ENCODE peak calls at places on chromosome X, in four cellular contexts. Q is SK-N-SH, M is K562, Z is H1. G is an unnamed sample.

GRCh38 chrX:155962906-155963305 is 34.6 kb upstream of the IL9R start:
- DNase-seq in M (no peak), Q (no peak), Z (no peak), G (no peak)

GRCh38 chrX:46876901-46877300 is 35.3 kb upstream of the JADE3 start:
- DNase-seq in Q (no peak), M (no peak), Z (no peak), G (no peak)

GRCh38 chrX:130975947-130976346 is 72.9 kb upstream of the ENOX2 start:
- DNase-seq in Z (peak; percentile 45), M (peak; percentile 37), Q (peak; percentile 39), G (peak; percentile 27)

GRCh38 chrX:154804564-154804956 is 725 bp downstream of the MPP1 start:
- DNase-seq in Q (peak; percentile 44), Z (no peak), M (no peak), G (no peak)

GRCh38 chrX:130728208-130728607 is 174.8 kb downstream of the ENOX2 start:
- DNase-seq in Q (no peak), M (no peak), Z (no peak), G (no peak)

GRCh38 chrX:113947548-113947947 is 636.3 kb upstream of the HTR2C start:
- DNase-seq in M (peak; percentile 11), Q (no peak), Z (no peak), G (no peak)

GRCh38 chrX:80335062-80335830 is 85.0 kb upstream of the TENT5D start:
- DNase-seq in Q (peak; percentile 35), M (peak; percentile 6), Z (peak; percentile 86), G (peak; percentile 84)

GRCh38 chrX:124594017-124594651 is 247.8 kb downstream of the SH2D1A start:
- DNase-seq in Z (no peak), M (no peak), Q (no peak), G (no peak)

GRCh38 chrX:119391279-119391678 is 7.9 kb upstream of the SLC25A43 start:
- DNase-seq in M (no peak), Q (peak; percentile 26), Z (no peak), G (no peak)

GRCh38 chrX:107542500-107542899 is 85.8 kb upstream of the PRPS1 start:
- DNase-seq in M (no peak), Z (no peak), Q (peak; percentile 19), G (peak; percentile 14)

GRCh38 chrX:69429339-69430014 is 74.6 kb upstream of the NALF2 start:
- DNase-seq in M (no peak), Q (no peak), Z (no peak), G (no peak)

GRCh38 chrX:97751016-97751415 is 867.3 kb downstream of the RPA4 start:
- DNase-seq in M (no peak), Q (no peak), Z (no peak), G (no peak)

GRCh38 chrX:77014655-77015377 is 432.4 kb upstream of the FGF16 start:
- DNase-seq in Q (peak; percentile 11), Z (peak; percentile 43), M (peak; percentile 7), G (peak; percentile 19)

GRCh38 chrX:46611658-46612362 is 38.2 kb downstream of the CHST7 start:
- DNase-seq in M (no peak), Q (no peak), Z (no peak), G (no peak)

GRCh38 chrX:40143001-40143400 is 45.2 kb upstream of the BCOR start:
- DNase-seq in Z (no peak), M (no peak), Q (no peak), G (peak; percentile 18)

GRCh38 chrX:102863735-102864134 is 73.3 kb upstream of the RAB40AL start:
- DNase-seq in Z (peak; percentile 86), Q (peak; percentile 65), M (peak; percentile 74), G (peak; percentile 82)
- TF ChIP-seq CTCF in Z (peak; percentile 69), Q (peak; percentile 98), M (peak; percentile 83), G (peak; percentile 67)

GRCh38 chrX:21194526-21194925 is 179.7 kb upstream of the CNKSR2 start:
- DNase-seq in Z (no peak), M (no peak), Q (no peak), G (no peak)
- TF ChIP-seq TEAD4 in Z (no peak), M (no peak), Q (no peak), G (no peak)

GRCh38 chrX:37906357-37906756 is 59.0 kb upstream of the DYNLT3 start:
- DNase-seq in M (no peak), Q (no peak), Z (no peak), G (no peak)

GRCh38 chrX:37910186-37910585 is 62.8 kb upstream of the DYNLT3 start:
- DNase-seq in Q (no peak), M (no peak), Z (no peak), G (no peak)

GRCh38 chrX:37904833-37905232 is 57.5 kb upstream of the DYNLT3 start:
- DNase-seq in M (no peak), Q (no peak), Z (no peak), G (no peak)

DNA sequence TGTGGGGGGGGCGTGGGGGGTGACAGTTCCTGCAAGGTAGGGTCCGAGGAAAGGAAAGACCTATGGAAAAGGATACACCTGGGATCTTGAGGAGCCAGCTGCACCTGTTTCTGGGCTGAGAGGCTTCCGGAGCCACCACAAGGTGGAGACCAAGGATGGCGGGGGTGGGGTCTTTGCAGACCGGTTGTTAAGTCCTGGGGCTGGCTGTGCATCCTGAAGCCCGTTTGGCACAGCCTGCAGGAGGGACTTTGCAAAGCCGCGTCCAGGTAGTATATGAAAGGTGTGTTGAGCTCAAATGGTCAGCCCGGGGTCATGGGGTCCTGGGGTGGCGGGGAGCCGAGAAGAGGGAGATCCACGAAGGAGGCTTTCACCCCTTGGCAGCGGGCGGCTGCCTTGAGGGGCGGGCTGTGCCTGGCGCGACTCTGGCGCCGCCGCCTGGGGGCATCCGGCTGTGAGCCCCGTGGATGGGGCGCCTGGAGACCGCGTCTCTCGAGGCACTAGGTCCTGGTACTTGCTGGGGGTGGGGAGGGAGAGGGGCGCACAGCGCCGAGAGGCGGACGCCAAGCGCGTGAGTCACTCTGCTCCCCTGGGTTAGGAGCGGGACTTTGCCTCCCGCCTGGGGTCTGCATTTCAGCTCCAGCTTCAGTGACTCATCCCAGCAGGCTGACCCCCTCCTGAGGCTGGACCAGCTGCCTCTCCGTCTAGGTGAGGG is 58.2 kb upstream of the DYNLT3 start:
- DNase-seq in Q (peak; percentile 15), M (no peak), Z (peak; percentile 67), G (peak; percentile 53)
- TF ChIP-seq CTCF in Q (peak; percentile 41), M (no peak), Z (no peak), G (no peak)

GRCh38 chrX:8084023-8084422 is 87.0 kb downstream of the VCX2 start:
- DNase-seq in Z (no peak), M (no peak), Q (peak; percentile 37), G (no peak)
- TF ChIP-seq TEAD4 in Z (no peak), M (no peak), Q (no peak), G (no peak)

DNA sequence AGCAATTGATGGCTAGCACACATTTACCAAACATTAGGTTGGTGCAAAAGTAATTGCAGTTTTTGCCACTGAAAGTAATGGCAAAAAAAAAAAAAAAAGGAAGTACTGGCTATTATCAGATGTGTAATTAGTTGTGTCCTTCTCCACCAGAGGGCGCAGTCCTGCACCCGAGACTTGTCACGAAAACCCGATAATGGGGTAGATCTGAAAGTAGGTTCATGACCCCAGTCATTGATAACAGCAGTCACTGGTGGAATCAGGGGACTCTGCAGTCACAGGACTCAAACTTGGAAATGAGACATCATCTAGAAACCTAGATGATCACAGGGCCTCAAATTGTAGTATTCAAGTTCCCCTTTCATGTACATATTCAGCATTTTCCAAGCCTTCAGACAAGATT is 13.1 kb upstream of the ACOT9 start:
- DNase-seq in Z (peak; percentile 61), M (peak; percentile 63), Q (peak; percentile 49), G (peak; percentile 56)
- TF ChIP-seq CTCF in Z (peak; percentile 56), M (peak; percentile 71), Q (peak; percentile 69), G (peak; percentile 33)

GRCh38 chrX:20373063-20373462 is 106.4 kb upstream of the RPS6KA3 start:
- DNase-seq in M (no peak), Q (no peak), Z (no peak), G (no peak)

GRCh38 chrX:20374450-20374849 is 107.7 kb upstream of the RPS6KA3 start:
- DNase-seq in M (no peak), Z (no peak), Q (no peak), G (no peak)

GRCh38 chrX:20372533-20372932 is 105.8 kb upstream of the RPS6KA3 start:
- DNase-seq in M (no peak), Z (no peak), Q (no peak), G (no peak)

GRCh38 chrX:20378291-20378920 is 111.7 kb upstream of the RPS6KA3 start:
- DNase-seq in M (no peak), Z (no peak), Q (no peak), G (no peak)

GRCh38 chrX:20374866-20375530 is 108.3 kb upstream of the RPS6KA3 start:
- DNase-seq in Z (no peak), M (no peak), Q (no peak), G (no peak)
- TF ChIP-seq TEAD4 in Z (no peak), M (no peak), Q (no peak), G (no peak)

DNA sequence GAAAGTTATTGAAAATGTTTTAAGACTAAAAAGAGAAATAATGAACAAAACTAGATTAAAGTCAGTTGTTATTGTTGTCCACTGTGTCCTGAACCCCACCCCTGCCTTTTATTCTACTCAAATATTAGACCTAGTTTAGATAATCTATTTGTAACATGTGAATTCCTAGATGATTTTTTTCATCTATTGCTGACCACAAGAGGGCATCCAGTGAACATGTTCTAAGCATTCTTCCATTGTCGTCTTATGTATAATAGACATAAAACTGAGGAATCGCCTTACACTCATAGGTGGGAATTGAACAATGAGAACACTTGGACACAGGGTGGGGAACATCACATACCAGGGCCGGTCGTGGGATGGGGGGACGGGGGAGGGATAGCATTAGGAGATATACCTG is 36.4 kb upstream of the HPRT1 start:
- DNase-seq in Q (peak; percentile 5), M (peak; percentile 11), Z (no peak), G (no peak)
- TF ChIP-seq CTCF in Q (peak; percentile 70), M (peak; percentile 35), Z (no peak), G (no peak)

GRCh38 chrX:41556958-41557357 is 109.8 kb downstream of the NYX start:
- DNase-seq in M (no peak), Z (no peak), Q (no peak), G (no peak)

GRCh38 chrX:41558531-41558930 is 111.4 kb downstream of the NYX start:
- DNase-seq in Z (no peak), Q (peak; percentile 8), M (peak; percentile 14), G (no peak)

GRCh38 chrX:41559235-41559634 is 112.1 kb downstream of the NYX start:
- DNase-seq in Z (no peak), M (no peak), Q (no peak), G (no peak)

GRCh38 chrX:41561045-41561444 is 113.9 kb downstream of the NYX start:
- DNase-seq in Q (no peak), Z (no peak), M (peak; percentile 17), G (no peak)

DNA sequence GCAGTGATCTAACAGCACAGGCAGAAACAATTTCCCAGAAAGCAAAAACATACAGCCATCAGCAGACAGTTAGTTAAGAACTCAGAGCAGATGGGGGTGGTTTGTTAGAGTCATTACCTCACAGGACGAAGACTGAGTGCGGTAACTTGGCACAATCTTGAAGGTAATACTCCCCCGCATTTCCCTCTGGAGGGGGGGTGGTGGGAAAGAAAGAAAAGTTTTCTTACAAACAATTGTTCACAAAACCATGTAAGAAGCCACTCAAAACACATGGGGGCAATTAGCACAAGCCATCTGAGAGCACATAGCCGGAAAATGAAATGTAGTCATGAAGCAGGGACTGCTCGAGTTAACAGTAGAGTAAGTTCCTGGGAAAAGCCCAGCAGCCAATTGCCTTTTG is 112.5 kb downstream of the NYX start:
- DNase-seq in M (peak; percentile 25), Q (no peak), Z (no peak), G (no peak)
- TF ChIP-seq TEAD4 in M (no peak), Q (no peak), Z (no peak), G (no peak)

G was measured in WTC11.